ENCODE peak calls at places on chromosomes 6 and 20, in five cellular contexts. J is psoas muscle, U is IMR-90, O is right cardiac atrium, N is neural progenitor cell. V is an unnamed sample.

GRCh38 chr6:9101920-9102319 is 666.6 kb upstream of the SLC35B3 start:
- DNase-seq in J (no peak), O (no peak), U (no peak), N (no peak), V (no peak)

GRCh38 chr20:31475472-31476312 is 604 bp downstream of the REM1 start:
- DNase-seq in J (no peak), U (no peak), O (peak; percentile 27), N (no peak), V (no peak)

GRCh38 chr6:13253272-13253671 is 75.1 kb downstream of the TBC1D7 start:
- DNase-seq in U (no peak), J (no peak), N (no peak), O (no peak), V (no peak)

GRCh38 chr6:16432075-16433032 is 194.0 kb downstream of the GMPR start:
- DNase-seq in U (peak; percentile 83), O (peak; percentile 43), J (no peak), N (no peak), V (no peak)

GRCh38 chr6:158253248-158253647 is 59.0 kb upstream of the TULP4 start:
- DNase-seq in U (no peak), J (no peak), N (no peak), O (no peak), V (no peak)

GRCh38 chr20:5156670-5157448 is 30.1 kb downstream of the CDS2 start:
- DNase-seq in O (no peak), J (no peak), N (no peak), U (peak; percentile 74), V (no peak)

GRCh38 chr6:1629316-1629715 is 19.6 kb downstream of the FOXC1 start:
- DNase-seq in J (peak; percentile 38), U (no peak), O (no peak), N (no peak), V (no peak)

GRCh38 chr6:157269261-157269794 is 54.0 kb downstream of the TMEM242 start:
- DNase-seq in J (peak; percentile 78), O (peak; percentile 86), N (no peak), U (peak; percentile 60), V (peak; percentile 85)

GRCh38 chr6:133767571-133767970 is 121.3 kb upstream of the TCF21 start:
- DNase-seq in O (no peak), J (no peak), U (peak; percentile 63), N (no peak), V (no peak)

GRCh38 chr6:89828988-89829590 is 591 bp upstream of the CASP8AP2 start:
- DNase-seq in U (no peak), N (peak; percentile 9), J (no peak), O (no peak), V (no peak)

GRCh38 chr6:79868098-79868722 is 79.1 kb downstream of the ELOVL4 start:
- DNase-seq in O (no peak), J (no peak), N (peak; percentile 90), U (peak; percentile 62), V (no peak)

GRCh38 chr6:132936641-132937040 is 122.3 kb downstream of the RPS12 start:
- DNase-seq in N (no peak), O (no peak), U (no peak), J (no peak), V (no peak)

GRCh38 chr6:22613695-22614094 is 44.3 kb downstream of the HDGFL1 start:
- DNase-seq in J (no peak), U (peak; percentile 98), N (no peak), O (no peak), V (no peak)

GRCh38 chr6:19691465-19692167 is 145.6 kb upstream of the ID4 start:
- DNase-seq in U (no peak), J (no peak), O (no peak), N (peak; percentile 83), V (peak; percentile 9)

GRCh38 chr6:16129623-16130243 is 847 bp downstream of the MYLIP start:
- DNase-seq in O (peak; percentile 31), N (peak; percentile 45), U (peak; percentile 5), J (no peak), V (no peak)

GRCh38 chr6:18488004-18488403 is 100.9 kb downstream of the RNF144B start:
- DNase-seq in U (no peak), J (no peak), O (no peak), N (no peak), V (no peak)

GRCh38 chr6:26323525-26324294 is 41.3 kb upstream of the BTN3A2 start:
- DNase-seq in U (no peak), N (no peak), O (no peak), J (no peak), V (no peak)

GRCh38 chr20:63743210-63743970 is 3.8 kb downstream of the SLC2A4RG start:
- DNase-seq in N (no peak), J (peak; percentile 47), U (no peak), O (no peak), V (no peak)

GRCh38 chr6:26195376-26195923 is 108.2 kb downstream of the HFE start:
- DNase-seq in U (peak; percentile 97), N (peak; percentile 87), J (peak; percentile 87), O (peak; percentile 91), V (peak; percentile 85)

GRCh38 chr6:37698264-37699137 is 818 bp upstream of the MDGA1 start:
- DNase-seq in J (peak; percentile 61), U (peak; percentile 31), N (peak; percentile 83), O (peak; percentile 51), V (peak; percentile 24)

GRCh38 chr20:61628901-61629300 is 376.8 kb downstream of the CDH4 start:
- DNase-seq in J (no peak), N (peak; percentile 51), O (no peak), U (no peak), V (no peak)

GRCh38 chr6:165245287-165245686 is 64.1 kb downstream of the C6orf118 start:
- DNase-seq in N (peak; percentile 27), O (no peak), U (peak; percentile 2), J (no peak), V (no peak)

GRCh38 chr20:36542019-36542488 is 735 bp downstream of the MYL9 start:
- DNase-seq in U (peak; percentile 70), N (peak; percentile 72), O (peak; percentile 60), J (peak; percentile 54), V (peak; percentile 69)

DNA sequence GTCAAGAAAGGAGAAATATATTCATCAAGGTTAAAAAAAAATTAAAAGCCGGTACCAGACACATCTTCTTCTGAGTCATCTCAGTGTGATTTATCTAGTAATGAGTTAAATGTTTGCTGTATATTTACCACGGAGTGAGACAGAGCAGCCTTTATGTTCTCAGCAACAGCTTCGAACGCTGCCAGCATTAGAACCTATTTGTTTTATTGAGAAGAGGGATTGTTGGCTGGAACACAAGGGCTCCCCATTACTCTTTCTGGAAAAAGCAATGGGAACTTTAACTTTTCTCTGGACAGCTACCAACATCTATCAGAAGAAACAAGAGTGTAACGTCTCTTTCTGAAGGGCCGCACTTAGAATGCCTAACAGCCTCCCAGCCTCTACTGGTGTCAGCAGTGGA is 105.3 kb upstream of the TAB2 start:
- DNase-seq in O (no peak), J (no peak), N (no peak), U (peak; percentile 42), V (no peak)
- H3K4me1 ChIP-seq in O (peaks cover 2% of the 10 kb centered on the region), J (no peaks in the 10 kb centered on the region), N (peaks cover 8% of the 10 kb centered on the region), U (peaks cover 23% of the 10 kb centered on the region), V (no peaks in the 10 kb centered on the region)

DNA sequence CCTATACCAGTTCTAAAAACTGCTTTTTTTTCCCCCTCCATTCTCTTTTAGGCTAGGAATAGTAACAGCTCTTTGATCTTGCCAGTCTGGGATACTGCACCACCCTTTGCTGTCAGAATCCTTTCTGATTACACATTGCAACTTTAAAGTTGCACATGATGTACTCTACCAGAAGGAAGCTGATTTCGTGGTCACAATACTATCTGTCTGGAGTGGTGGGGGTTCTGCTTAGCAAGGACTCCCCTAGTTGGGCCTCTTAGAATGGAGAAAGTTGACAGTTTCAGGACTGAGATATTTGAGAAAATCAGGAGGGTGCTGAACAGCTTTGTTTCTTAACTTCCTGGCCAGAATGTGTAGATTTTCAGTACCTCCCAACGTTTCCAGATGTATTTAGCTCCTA is 88.2 kb upstream of the ELOVL5 start:
- DNase-seq in N (no peak), O (no peak), U (peak; percentile 17), J (no peak), V (no peak)
- H3K4me1 ChIP-seq in N (no peaks in the 10 kb centered on the region), O (peaks cover 3% of the 10 kb centered on the region), U (peaks cover 8% of the 10 kb centered on the region), J (no peaks in the 10 kb centered on the region), V (no peaks in the 10 kb centered on the region)

DNA sequence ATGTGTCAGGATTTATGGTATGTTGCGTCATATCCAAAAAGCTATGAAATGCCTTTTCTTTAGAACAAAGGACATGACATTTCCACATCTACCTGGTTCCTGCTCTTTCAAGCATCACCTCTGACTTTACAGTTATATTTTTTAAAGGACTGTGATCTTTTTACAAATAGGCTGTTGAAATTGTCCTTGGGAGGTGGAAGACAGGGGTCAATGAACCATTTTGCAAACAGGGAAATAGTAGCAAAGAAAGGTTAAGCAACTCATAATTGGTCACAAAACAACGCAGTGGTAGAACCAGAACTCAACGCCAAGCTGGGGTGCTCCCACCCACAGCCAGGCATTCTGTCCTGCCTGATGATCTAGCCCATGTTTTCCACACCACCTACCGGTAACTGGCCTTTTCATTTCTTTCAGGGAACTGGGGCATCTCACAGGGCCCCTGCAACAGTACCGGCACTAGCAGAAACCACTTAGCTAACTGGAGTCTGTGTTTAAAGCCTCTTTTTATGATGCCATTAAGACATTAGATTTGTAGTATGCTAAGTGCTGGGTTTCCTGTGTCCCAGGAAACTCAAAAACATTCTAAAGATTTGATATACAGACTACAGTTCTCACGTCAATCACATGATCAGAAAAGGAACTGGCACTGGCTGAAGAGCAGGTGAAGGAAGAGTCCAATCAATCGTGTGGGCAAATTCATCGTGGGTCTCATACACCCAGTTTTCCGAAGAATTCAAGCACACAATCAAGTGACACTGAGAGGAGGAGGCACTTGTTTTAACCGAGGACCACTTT is 13.9 kb downstream of the ZNF217 start:
- DNase-seq in J (no peak), U (peak; percentile 60), N (no peak), O (no peak), V (no peak)
- H3K4me1 ChIP-seq in J (peaks cover 36% of the 10 kb centered on the region), U (peaks cover 18% of the 10 kb centered on the region), N (peaks cover 56% of the 10 kb centered on the region), O (peaks cover 7% of the 10 kb centered on the region), V (peaks cover 77% of the 10 kb centered on the region)

GRCh38 chr20:46857061-46857831 is 37.4 kb upstream of the EYA2 start:
- DNase-seq in J (no peak), U (peak; percentile 8), N (no peak), O (no peak), V (no peak)
- H3K4me1 ChIP-seq in J (no peaks in the 10 kb centered on the region), U (no peaks in the 10 kb centered on the region), N (no peaks in the 10 kb centered on the region), O (no peaks in the 10 kb centered on the region), V (no peaks in the 10 kb centered on the region)

DNA sequence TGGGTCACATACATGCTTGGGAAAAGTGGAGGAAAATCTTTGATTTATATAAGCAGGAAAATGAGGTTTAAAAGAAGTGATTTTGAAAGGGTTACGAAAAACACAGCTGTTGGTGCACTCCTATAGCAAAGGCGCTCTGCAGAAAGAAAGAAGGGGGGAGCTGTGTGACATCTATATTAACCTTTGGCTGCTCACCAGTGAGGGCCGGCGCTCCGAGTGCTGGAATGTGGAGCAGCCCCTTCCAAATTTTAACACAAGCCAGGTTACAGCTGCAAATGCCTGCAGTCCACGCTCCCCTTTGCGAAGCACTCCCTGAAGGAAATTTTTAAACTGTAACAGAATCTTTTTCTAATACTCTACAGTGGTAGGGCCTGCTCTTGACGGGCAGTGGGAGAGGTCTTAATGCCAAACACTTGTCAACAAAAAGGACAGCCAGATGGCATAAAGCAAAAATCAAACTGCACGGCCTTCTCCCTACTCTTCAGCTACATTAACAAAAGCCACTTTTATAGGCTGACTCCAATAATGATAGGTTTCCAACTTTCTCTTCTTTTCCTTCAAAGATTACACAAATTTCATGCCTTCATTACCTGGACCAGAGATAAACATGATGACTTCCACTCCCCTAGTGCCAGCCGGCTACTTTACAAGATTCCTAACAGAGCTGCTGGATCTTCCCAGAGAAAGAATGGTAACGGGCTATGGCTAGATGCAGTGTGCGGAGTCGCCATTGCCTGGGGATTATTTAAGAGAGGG is 4.8 kb downstream of the BMP7 start:
- DNase-seq in N (peak; percentile 57), U (no peak), O (no peak), J (no peak), V (no peak)
- H3K4me1 ChIP-seq in N (peaks cover 72% of the 10 kb centered on the region), U (no peaks in the 10 kb centered on the region), O (no peaks in the 10 kb centered on the region), J (no peaks in the 10 kb centered on the region), V (no peaks in the 10 kb centered on the region)

GRCh38 chr6:74409447-74409846 is 713.4 kb downstream of the CD109 start:
- DNase-seq in U (peak; percentile 87), J (no peak), N (peak; percentile 9), O (no peak), V (no peak)
- H3K4me1 ChIP-seq in U (peaks cover 2% of the 10 kb centered on the region), J (no peaks in the 10 kb centered on the region), N (no peaks in the 10 kb centered on the region), O (no peaks in the 10 kb centered on the region), V (no peaks in the 10 kb centered on the region)